ENCODE peak calls at places on chromosome 16, in seven cellular contexts. Y, S, A, I, J, U and C are unnamed samples.

GRCh38 chr16:48681520-48681919 is 71.5 kb upstream of the N4BP1 start:
- DNase-seq in U (no peak), S (no peak), Y (no peak), A (no peak), J (no peak), I (no peak), C (no peak)

GRCh38 chr16:78770353-78771091 is 671.1 kb downstream of the WWOX start:
- DNase-seq in I (peak; percentile 75), A (peak; percentile 26), S (peak; percentile 80), Y (peak; percentile 78), J (no peak), U (peak; percentile 69), C (peak; percentile 69)

GRCh38 chr16:67632415-67633172 is 12.3 kb upstream of the CARMIL2 start:
- DNase-seq in S (no peak), A (no peak), U (no peak), I (no peak), J (no peak), Y (no peak), C (no peak)

GRCh38 chr16:1078579-1079021 is 6.1 kb downstream of the SSTR5 start:
- DNase-seq in J (no peak), U (no peak), Y (peak; percentile 91), I (peak; percentile 28), A (no peak), S (peak; percentile 76), C (no peak)

GRCh38 chr16:83888672-83889044 is 10.3 kb upstream of the MLYCD start:
- DNase-seq in A (no peak), I (no peak), U (no peak), Y (no peak), S (no peak), J (no peak), C (no peak)

GRCh38 chr16:54957403-54957802 is 26.7 kb downstream of the IRX5 start:
- DNase-seq in U (no peak), A (peak; percentile 21), I (no peak), S (no peak), Y (peak; percentile 57), J (peak; percentile 39), C (no peak)

GRCh38 chr16:75527825-75528299 is 8.0 kb downstream of the CHST5 start:
- DNase-seq in U (no peak), Y (peak; percentile 40), A (no peak), S (no peak), I (no peak), J (no peak), C (no peak)

GRCh38 chr16:15721018-15721417 is 71.0 kb downstream of the NDE1 start:
- DNase-seq in U (no peak), Y (no peak), I (no peak), J (no peak), A (no peak), S (no peak), C (no peak)

GRCh38 chr16:80806957-80807356 is 2.6 kb upstream of the CDYL2 start:
- DNase-seq in I (no peak), Y (no peak), U (no peak), J (no peak), A (no peak), S (no peak), C (peak; percentile 58)

GRCh38 chr16:2224183-2224486 is 744 bp downstream of the E4F1 start:
- DNase-seq in U (no peak), A (no peak), Y (no peak), S (no peak), J (no peak), I (no peak), C (no peak)

GRCh38 chr16:29702307-29702706 is 23.3 kb downstream of the QPRT start:
- DNase-seq in U (no peak), Y (no peak), S (no peak), I (no peak), J (no peak), A (no peak), C (peak; percentile 80)

GRCh38 chr16:69201787-69202186 is 14.8 kb downstream of the SNTB2 start:
- DNase-seq in Y (no peak), A (no peak), I (no peak), U (no peak), J (no peak), S (no peak), C (no peak)

GRCh38 chr16:27318399-27319256 is 4.9 kb downstream of the IL4R start:
- DNase-seq in S (no peak), U (peak; percentile 22), A (peak; percentile 95), Y (no peak), J (no peak), I (peak; percentile 79), C (peak; percentile 12)

GRCh38 chr16:31202402-31203385 is at the start of gene PYCARD:
- DNase-seq in S (peak; percentile 86), A (no peak), J (no peak), U (peak; percentile 28), I (peak; percentile 81), Y (peak; percentile 45), C (peak; percentile 53)

GRCh38 chr16:67284699-67285646 is 5.6 kb downstream of the PLEKHG4 start:
- DNase-seq in J (no peak), Y (peak; percentile 61), I (no peak), U (no peak), S (peak; percentile 65), A (no peak), C (no peak)

GRCh38 chr16:75197522-75198134 is 9.3 kb downstream of the CTRB2 start:
- DNase-seq in I (peak; percentile 7), S (no peak), A (no peak), J (no peak), U (no peak), Y (peak; percentile 8), C (no peak)

GRCh38 chr16:2447920-2448583 is 11.9 kb upstream of the TEDC2 start:
- DNase-seq in U (no peak), Y (no peak), S (no peak), J (no peak), A (no peak), I (no peak), C (no peak)

GRCh38 chr16:60907645-60908044 is 1128.6 kb downstream of the CDH8 start:
- DNase-seq in I (no peak), Y (no peak), S (no peak), A (no peak), U (no peak), J (no peak), C (no peak)

GRCh38 chr16:54928421-54929089 is 2.1 kb upstream of the IRX5 start:
- DNase-seq in Y (peak; percentile 77), I (peak; percentile 79), U (peak; percentile 33), A (peak; percentile 69), S (no peak), J (no peak), C (peak; percentile 29)

GRCh38 chr16:30876867-30877266 is 17.0 kb downstream of the BCL7C start:
- DNase-seq in J (no peak), S (no peak), I (no peak), U (no peak), A (no peak), Y (no peak), C (no peak)

DNA sequence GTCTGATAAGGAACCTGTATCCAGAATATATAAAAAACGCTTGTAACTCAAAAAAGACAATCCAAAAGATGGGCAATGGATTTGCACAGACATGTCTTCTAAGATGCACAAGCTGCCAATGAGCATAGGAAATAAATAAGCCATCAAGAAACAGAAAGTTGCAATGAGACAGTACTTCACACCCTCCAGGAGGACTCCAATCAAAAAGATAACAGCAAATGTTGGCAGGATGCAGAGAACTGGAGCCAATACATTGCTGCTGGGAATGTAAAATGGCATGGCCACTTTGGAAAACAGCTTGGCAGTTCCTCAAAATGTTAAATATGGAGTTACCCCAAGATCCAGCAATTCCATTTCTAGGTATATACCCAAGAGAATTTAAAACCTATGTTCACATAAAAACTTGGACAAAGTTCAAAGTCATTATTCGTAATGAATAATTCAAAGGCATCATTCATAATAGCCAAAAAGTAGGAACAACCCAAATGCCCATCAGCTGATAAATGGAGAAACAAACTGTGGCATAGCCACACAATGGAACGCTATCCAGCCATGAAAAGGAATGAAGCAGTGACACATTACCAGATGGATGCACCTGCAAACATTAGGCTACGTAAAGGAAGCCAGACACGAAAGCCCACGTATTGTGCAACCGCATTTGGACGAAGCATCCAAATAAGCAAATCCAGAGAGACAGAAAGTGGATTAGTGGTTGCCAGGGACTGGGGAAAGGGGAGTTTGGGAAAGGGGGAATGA is 25.6 kb downstream of the GGA2 start:
- DNase-seq in S (no peak), Y (no peak), I (no peak), J (no peak), U (no peak), A (no peak), C (no peak)
- H3K27ac ChIP-seq in S (no peak overlapping the region), Y (no peak overlapping the region), I (no peak overlapping the region), J (no peak overlapping the region), U (no peak overlapping the region), A (no peak overlapping the region), C (no peak overlapping the region)

DNA sequence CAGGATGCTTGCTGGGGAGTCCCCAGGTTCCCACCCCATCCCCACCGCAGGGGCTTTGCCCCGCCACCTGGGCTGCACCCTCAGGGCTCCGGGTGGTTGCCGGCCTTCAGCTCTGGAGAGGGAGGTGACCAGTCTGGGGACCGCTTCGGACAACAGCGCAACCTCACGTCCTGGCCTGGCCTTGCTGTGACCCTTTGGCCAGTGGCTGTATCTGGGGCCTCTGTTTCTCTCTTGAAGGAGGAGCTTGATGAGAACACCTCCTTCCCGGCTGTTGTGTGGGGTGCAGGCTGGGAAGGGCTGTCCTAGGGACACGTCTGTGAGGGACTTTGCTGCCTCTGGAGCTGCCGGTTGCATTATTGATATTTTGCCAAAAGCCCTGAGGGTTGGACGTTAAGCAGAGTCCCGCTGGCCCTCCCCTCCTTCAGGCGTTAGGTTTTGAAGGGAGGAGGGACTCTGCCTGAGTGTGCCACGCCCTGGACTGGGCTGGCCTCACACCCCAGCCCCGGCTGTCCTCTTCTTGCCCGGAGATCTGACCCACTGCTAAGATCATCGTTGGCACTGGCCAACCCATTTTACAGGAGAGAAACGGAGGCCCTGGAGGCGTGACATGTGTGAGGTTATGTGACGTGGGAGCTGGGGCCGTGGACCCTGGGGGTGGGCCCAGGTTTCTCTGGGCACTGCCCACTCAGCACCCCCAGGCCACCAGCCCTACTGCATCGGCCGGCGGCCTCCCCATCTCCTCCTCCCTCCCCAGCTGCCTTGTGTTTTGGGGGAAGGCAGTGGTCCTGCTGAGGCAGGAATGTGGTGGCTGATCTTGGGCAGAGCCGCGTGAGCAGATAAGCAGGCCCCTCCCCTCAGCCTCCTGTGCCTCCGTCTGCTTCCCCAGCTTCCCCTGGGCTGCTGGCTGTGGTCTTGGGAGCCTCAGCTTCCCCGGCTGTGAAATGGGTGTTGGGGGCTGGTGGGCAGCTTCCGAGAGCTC is 8.5 kb downstream of the ZFPM1 start:
- DNase-seq in I (no peak), J (no peak), U (no peak), Y (peak; percentile 61), A (no peak), S (no peak), C (no peak)
- H3K27ac ChIP-seq in I (no peak overlapping the region), J (no peak overlapping the region), U (no peak overlapping the region), Y (peak overlapping the region; percentile 60), A (no peak overlapping the region), S (peak overlapping the region; percentile 30), C (peak overlapping the region; percentile 47)

GRCh38 chr16:11621920-11622651 is 35.4 kb upstream of the LITAF start:
- DNase-seq in I (peak; percentile 49), S (peak; percentile 52), U (no peak), Y (no peak), J (no peak), A (no peak), C (peak; percentile 44)
- H3K27ac ChIP-seq in I (peak overlapping the region; percentile 73), S (peak overlapping the region; percentile 58), U (peak overlapping the region; percentile 77), Y (peak overlapping the region; percentile 77), J (no peak overlapping the region), A (no peak overlapping the region), C (peak overlapping the region; percentile 57)

DNA sequence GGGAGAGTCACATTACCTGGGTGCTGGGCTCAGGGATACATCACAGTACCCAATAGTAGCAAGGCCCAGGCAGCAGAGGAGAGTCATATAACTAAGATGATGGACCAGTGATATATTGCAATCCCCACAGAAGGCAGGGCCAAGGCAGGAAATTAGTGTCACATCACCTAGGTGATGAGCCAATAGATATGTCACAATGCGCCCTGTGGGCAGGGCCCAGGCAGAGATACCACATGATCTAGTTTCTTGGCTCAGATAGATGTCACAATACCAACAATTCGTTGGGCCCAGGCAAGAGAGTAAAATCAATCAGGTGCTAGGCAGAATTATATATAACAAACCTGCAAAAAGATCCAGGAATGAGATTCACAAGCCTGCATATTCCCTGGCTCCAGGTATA is 2111.5 kb downstream of the TP53TG3F start:
- DNase-seq in U (no peak), S (no peak), Y (no peak), A (peak; percentile 54), I (no peak), J (no peak), C (no peak)
- H3K27ac ChIP-seq in U (no peak overlapping the region), S (no peak overlapping the region), Y (no peak overlapping the region), A (no peak overlapping the region), I (no peak overlapping the region), J (no peak overlapping the region), C (no peak overlapping the region)